ENCODE peak calls at places on chromosomes 11 and 22, in eight cellular contexts. H, Y, M, P, B, S, T and V are unnamed samples. For H3K4me1, the result is how much of the 10 kb centered on the place peaks cover.

GRCh38 chr11:70544067-70544773 is 145.9 kb downstream of the CTTN start:
- DNase-seq in H (no peak), Y (no peak), M (no peak), P (no peak), B (no peak), S (no peak), T (no peak), V (no peak)

GRCh38 chr11:1462576-1462975 is 24.0 kb downstream of the MOB2 start:
- DNase-seq in H (no peak), Y (no peak), M (no peak), P (no peak), B (no peak), S (no peak), T (no peak), V (no peak)

GRCh38 chr11:29734287-29734686 is 282.5 kb downstream of the KCNA4 start:
- DNase-seq in H (no peak), Y (no peak), M (no peak), P (no peak), B (no peak), S (no peak), T (no peak), V (no peak)

GRCh38 chr11:56841210-56841810 is 92.8 kb upstream of the OR9G4 start:
- DNase-seq in H (peak), Y (no peak), M (peak), P (peak), B (peak), S (no peak), T (no peak), V (no peak)

GRCh38 chr22:35619336-35620094 is 2.4 kb upstream of the MB start:
- DNase-seq in H (no peak), Y (no peak), M (no peak), P (no peak), B (no peak), S (no peak), T (no peak), V (peak)

GRCh38 chr11:131512228-131512627 is 141.8 kb downstream of the NTM start:
- DNase-seq in H (no peak), Y (no peak), M (no peak), P (no peak), B (no peak), S (no peak), T (no peak), V (no peak)

GRCh38 chr11:61912991-61913698 is 4.2 kb downstream of the RAB3IL1 start:
- DNase-seq in H (peak), Y (no peak), M (no peak), P (no peak), B (no peak), S (peak), T (no peak), V (peak)

GRCh38 chr11:86484164-86484794 is 109.6 kb downstream of the CCDC81 start:
- DNase-seq in H (peak), Y (no peak), M (no peak), P (no peak), B (peak), S (no peak), T (no peak), V (peak)

GRCh38 chr22:27962268-27963191 is 43.5 kb upstream of the PITPNB start:
- DNase-seq in H (no peak), Y (no peak), M (no peak), P (no peak), B (no peak), S (no peak), T (no peak), V (peak)

GRCh38 chr11:29019960-29020683 is 911.9 kb downstream of the METTL15 start:
- DNase-seq in H (no peak), Y (no peak), M (no peak), P (peak), B (peak), S (no peak), T (no peak), V (no peak)

GRCh38 chr22:42962295-42963230 is 52.4 kb downstream of the PACSIN2 start:
- DNase-seq in H (no peak), Y (no peak), M (peak), P (peak), B (no peak), S (no peak), T (no peak), V (no peak)

GRCh38 chr11:95338430-95338991 is 107.5 kb upstream of the SESN3 start:
- DNase-seq in H (peak), Y (peak), M (no peak), P (peak), B (no peak), S (no peak), T (no peak), V (peak)

GRCh38 chr11:61004037-61004641 is 32.7 kb downstream of the CD6 start:
- DNase-seq in H (no peak), Y (no peak), M (no peak), P (peak), B (no peak), S (no peak), T (no peak), V (no peak)

GRCh38 chr22:37999640-38000272 is 15.4 kb upstream of the SOX10 start:
- DNase-seq in H (no peak), Y (no peak), M (no peak), P (no peak), B (peak), S (no peak), T (no peak), V (peak)

GRCh38 chr11:124844664-124845079 is 20.6 kb upstream of the ROBO3 start:
- DNase-seq in H (no peak), Y (no peak), M (no peak), P (no peak), B (no peak), S (no peak), T (no peak), V (no peak)

GRCh38 chr22:46963672-46964545 is 201.5 kb downstream of the TBC1D22A start:
- DNase-seq in H (no peak), Y (no peak), M (peak), P (no peak), B (no peak), S (no peak), T (no peak), V (no peak)

GRCh38 chr11:71120346-71120963 is 131.9 kb downstream of the SHANK2 start:
- DNase-seq in H (no peak), Y (no peak), M (peak), P (peak), B (peak), S (no peak), T (no peak), V (no peak)

GRCh38 chr11:69954756-69955155 is 123.4 kb upstream of the ANO1 start:
- DNase-seq in H (no peak), Y (no peak), M (no peak), P (no peak), B (no peak), S (no peak), T (no peak), V (no peak)

GRCh38 chr11:36372101-36372767 is 76.1 kb downstream of the PRR5L start:
- DNase-seq in H (no peak), Y (no peak), M (no peak), P (no peak), B (no peak), S (no peak), T (no peak), V (no peak)

GRCh38 chr22:38097058-38097457 is 13.1 kb upstream of the SLC16A8 start:
- DNase-seq in H (no peak), Y (no peak), M (no peak), P (no peak), B (no peak), S (no peak), T (no peak), V (no peak)

GRCh38 chr11:450809-451451 is 851 bp downstream of the PTDSS2 start:
- DNase-seq in H (peak), Y (no peak), M (peak), P (peak), B (peak), S (peak), T (peak), V (no peak)

GRCh38 chr11:118536726-118537125 is 5.7 kb downstream of the TMEM25 start:
- DNase-seq in H (no peak), Y (no peak), M (no peak), P (no peak), B (no peak), S (no peak), T (no peak), V (no peak)

GRCh38 chr11:46252373-46252914 is 25.0 kb upstream of the CREB3L1 start:
- DNase-seq in H (no peak), Y (no peak), M (peak), P (no peak), B (no peak), S (no peak), T (no peak), V (no peak)

GRCh38 chr11:100925935-100926334 is 203.7 kb downstream of the PGR start:
- DNase-seq in H (no peak), Y (no peak), M (no peak), P (no peak), B (no peak), S (no peak), T (no peak), V (no peak)

GRCh38 chr22:39431216-39431801 is 25.5 kb upstream of the MGAT3 start:
- DNase-seq in H (no peak), Y (no peak), M (no peak), P (no peak), B (no peak), S (no peak), T (no peak), V (no peak)

GRCh38 chr22:17847360-17848078 is 73.2 kb upstream of the BID start:
- DNase-seq in H (no peak), Y (no peak), M (no peak), P (no peak), B (no peak), S (no peak), T (no peak), V (no peak)
- H3K4me1 ChIP-seq in H (under half), Y (half or more), M (under half), P (under half), B (under half), S (under half), T (under half), V (under half)

GRCh38 chr11:75966546-75967287 is 151.7 kb downstream of the UVRAG start:
- DNase-seq in H (no peak), Y (no peak), M (no peak), P (no peak), B (peak), S (no peak), T (no peak), V (no peak)
- H3K27ac ChIP-seq in H (no peak), Y (no peak), M (no peak), P (no peak), B (no peak), S (no peak), T (no peak), V (no peak)

GRCh38 chr11:73592640-73593039 is 5.3 kb downstream of the FAM168A start:
- DNase-seq in H (no peak), Y (no peak), M (no peak), P (no peak), B (no peak), S (no peak), T (no peak), V (no peak)

GRCh38 chr11:73597340-73597955 is 464 bp downstream of the FAM168A start:
- DNase-seq in H (no peak), Y (no peak), M (no peak), P (no peak), B (no peak), S (no peak), T (peak), V (no peak)

GRCh38 chr11:73596547-73596946 is 1.4 kb downstream of the FAM168A start:
- DNase-seq in H (no peak), Y (no peak), M (no peak), P (no peak), B (no peak), S (no peak), T (no peak), V (no peak)

GRCh38 chr11:73598719-73599379 is 937 bp upstream of the FAM168A start:
- DNase-seq in H (no peak), Y (no peak), M (no peak), P (no peak), B (no peak), S (no peak), T (no peak), V (no peak)

DNA sequence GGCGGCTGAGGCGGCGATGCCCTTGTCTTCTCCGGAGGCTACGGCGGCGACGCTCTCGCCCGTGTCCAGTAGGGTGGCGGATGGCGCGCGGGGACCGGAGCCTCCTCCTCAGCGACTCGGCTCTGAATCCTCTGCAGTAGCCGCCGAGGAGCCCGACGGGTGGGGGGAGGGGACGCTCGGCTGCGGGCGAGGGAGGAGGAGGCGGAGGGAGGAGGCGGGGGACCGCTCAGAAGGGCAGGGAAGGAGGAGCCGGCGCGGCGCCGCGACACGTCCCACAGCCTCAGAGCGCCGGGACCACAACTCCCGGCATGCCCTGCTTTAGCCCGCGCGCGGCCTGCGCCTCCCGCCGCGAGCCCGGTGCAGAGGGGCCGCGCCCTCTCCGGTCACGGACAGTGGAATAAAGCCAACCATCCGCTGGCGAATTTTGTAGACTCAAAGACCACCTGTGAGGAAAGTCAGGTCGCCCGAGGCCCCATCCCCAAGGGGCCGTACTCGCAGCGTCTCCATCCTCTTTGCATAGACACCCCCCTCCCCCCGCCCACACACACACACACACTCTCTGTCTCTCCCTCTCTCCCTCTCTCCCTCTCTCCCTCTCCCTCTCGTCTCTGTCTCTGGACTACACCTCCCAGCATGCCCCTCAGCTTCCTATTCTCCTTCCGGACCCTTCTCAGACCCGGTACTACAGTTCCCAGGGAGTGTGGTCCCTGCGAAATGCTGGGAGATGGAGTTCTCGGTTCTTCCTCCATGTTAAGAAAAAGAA is at the start of gene FAM168A:
- DNase-seq in H (peak), Y (peak), M (peak), P (peak), B (peak), S (peak), T (peak), V (peak)
- TF ChIP-seq POLR2A in H (peak), Y (no peak), M (no peak), P (peak), B (peak), S (peak), T (peak), V (peak)

GRCh38 chr11:12112731-12113130 is 2.3 kb downstream of the MICAL2 start:
- DNase-seq in H (no peak), Y (no peak), M (no peak), P (no peak), B (no peak), S (no peak), T (no peak), V (no peak)

GRCh38 chr11:12111482-12112149 is 1.2 kb downstream of the MICAL2 start:
- DNase-seq in H (no peak), Y (no peak), M (no peak), P (no peak), B (no peak), S (no peak), T (no peak), V (no peak)

GRCh38 chr11:12112150-12112520 is 1.7 kb downstream of the MICAL2 start:
- DNase-seq in H (no peak), Y (no peak), M (no peak), P (no peak), B (no peak), S (no peak), T (no peak), V (no peak)

GRCh38 chr11:12114487-12115033 is 4.2 kb downstream of the MICAL2 start:
- DNase-seq in H (no peak), Y (no peak), M (no peak), P (no peak), B (no peak), S (no peak), T (no peak), V (no peak)

DNA sequence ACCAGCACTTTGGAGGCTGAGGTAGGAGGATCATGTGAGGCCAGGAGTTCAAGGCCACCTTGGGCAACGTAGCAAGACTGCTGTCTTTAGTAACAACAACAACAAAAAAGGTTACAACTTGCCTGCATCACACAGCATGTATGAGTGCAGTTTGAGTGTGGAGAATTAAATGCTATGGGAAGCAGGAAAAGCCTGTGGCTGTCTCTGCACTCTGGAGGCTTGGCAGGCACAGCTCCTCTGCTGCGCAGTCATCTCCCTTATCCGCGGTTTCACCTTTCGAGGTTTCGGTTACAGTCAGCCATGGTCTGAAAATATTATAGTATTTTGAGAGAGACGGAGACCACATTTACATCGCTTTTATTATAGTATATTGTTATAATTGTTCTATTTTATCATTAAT is 2.9 kb downstream of the MICAL2 start:
- DNase-seq in H (no peak), Y (no peak), M (no peak), P (no peak), B (no peak), S (no peak), T (no peak), V (no peak)
- H3K4me1 ChIP-seq in H (under half), Y (half or more), M (under half), P (under half), B (under half), S (under half), T (under half), V (under half)